ENCODE peak calls at places on chromosomes 11 and 22, in ten cellular contexts. S, T, N, L, W, X, Y, D, P and F are unnamed samples.

GRCh38 chr11:131674051-131674755 is 303.8 kb downstream of the NTM start:
- DNase-seq in T (peak; percentile 93), S (peak; percentile 79), P (peak; percentile 64), D (no peak), W (peak; percentile 50), L (peak; percentile 75), Y (peak; percentile 86), N (peak; percentile 71), X (peak; percentile 21), F (peak; percentile 95)

GRCh38 chr11:66275396-66275795 is 2.6 kb upstream of the CNIH2 start:
- DNase-seq in W (no peak), D (no peak), Y (no peak), P (no peak), L (no peak), N (no peak), T (no peak), S (no peak), X (no peak), F (no peak)

GRCh38 chr11:2810401-2811205 is 75.0 kb downstream of the CDKN1C start:
- DNase-seq in X (no peak), T (no peak), Y (no peak), W (no peak), D (no peak), P (no peak), N (no peak), L (no peak), S (no peak), F (peak; percentile 78)

GRCh38 chr11:73141309-73142127 is 600 bp downstream of the FCHSD2 start:
- DNase-seq in Y (peak; percentile 69), X (peak; percentile 47), S (peak; percentile 62), L (peak; percentile 76), N (peak; percentile 90), W (no peak), T (peak; percentile 76), D (no peak), P (peak; percentile 78), F (peak; percentile 93)

GRCh38 chr11:2880646-2881045 is 4.9 kb downstream of the CDKN1C start:
- DNase-seq in L (no peak), X (no peak), P (no peak), D (no peak), T (no peak), Y (no peak), S (no peak), N (no peak), W (no peak), F (no peak)

GRCh38 chr11:130999992-131000770 is 83.9 kb upstream of the SNX19 start:
- DNase-seq in T (peak; percentile 96), S (peak; percentile 99), P (no peak), X (peak; percentile 75), Y (peak; percentile 98), D (peak; percentile 52), W (no peak), N (no peak), L (peak; percentile 97), F (peak; percentile 51)

GRCh38 chr11:115535781-115536180 is 31.6 kb upstream of the CADM1 start:
- DNase-seq in X (no peak), N (no peak), P (no peak), T (no peak), D (no peak), L (no peak), W (no peak), Y (no peak), S (no peak), F (no peak)

GRCh38 chr11:109680127-109680526 is 258.1 kb downstream of the C11orf87 start:
- DNase-seq in X (no peak), Y (peak; percentile 18), T (peak; percentile 38), D (no peak), S (peak; percentile 19), P (no peak), W (no peak), N (no peak), L (no peak), F (peak; percentile 1)

GRCh38 chr22:49371325-49372110 is 456.2 kb downstream of the BRD1 start:
- DNase-seq in D (no peak), N (no peak), L (no peak), T (no peak), S (no peak), X (no peak), Y (no peak), W (no peak), P (no peak), F (no peak)

GRCh38 chr22:49623176-49623575 is 204.5 kb downstream of the BRD1 start:
- DNase-seq in W (no peak), N (no peak), L (no peak), S (no peak), X (no peak), Y (no peak), P (no peak), D (no peak), T (no peak), F (no peak)

GRCh38 chr11:83292709-83293435 is 6.7 kb upstream of the CCDC90B start:
- DNase-seq in T (peak; percentile 93), P (peak; percentile 58), Y (peak; percentile 73), D (peak; percentile 13), S (peak; percentile 84), L (peak; percentile 76), X (peak; percentile 57), N (peak; percentile 85), W (peak; percentile 31), F (peak; percentile 60)

GRCh38 chr11:69540118-69541000 is 58.9 kb downstream of the LINC01488 start:
- DNase-seq in T (no peak), N (peak; percentile 23), S (peak; percentile 16), P (no peak), D (no peak), W (no peak), X (peak; percentile 26), L (no peak), Y (no peak), F (peak; percentile 91)

GRCh38 chr11:117827521-117828511 is 3.3 kb upstream of the FXYD2 start:
- DNase-seq in L (no peak), T (no peak), S (no peak), X (no peak), W (no peak), P (no peak), Y (no peak), D (no peak), N (no peak), F (peak; percentile 52)

DNA sequence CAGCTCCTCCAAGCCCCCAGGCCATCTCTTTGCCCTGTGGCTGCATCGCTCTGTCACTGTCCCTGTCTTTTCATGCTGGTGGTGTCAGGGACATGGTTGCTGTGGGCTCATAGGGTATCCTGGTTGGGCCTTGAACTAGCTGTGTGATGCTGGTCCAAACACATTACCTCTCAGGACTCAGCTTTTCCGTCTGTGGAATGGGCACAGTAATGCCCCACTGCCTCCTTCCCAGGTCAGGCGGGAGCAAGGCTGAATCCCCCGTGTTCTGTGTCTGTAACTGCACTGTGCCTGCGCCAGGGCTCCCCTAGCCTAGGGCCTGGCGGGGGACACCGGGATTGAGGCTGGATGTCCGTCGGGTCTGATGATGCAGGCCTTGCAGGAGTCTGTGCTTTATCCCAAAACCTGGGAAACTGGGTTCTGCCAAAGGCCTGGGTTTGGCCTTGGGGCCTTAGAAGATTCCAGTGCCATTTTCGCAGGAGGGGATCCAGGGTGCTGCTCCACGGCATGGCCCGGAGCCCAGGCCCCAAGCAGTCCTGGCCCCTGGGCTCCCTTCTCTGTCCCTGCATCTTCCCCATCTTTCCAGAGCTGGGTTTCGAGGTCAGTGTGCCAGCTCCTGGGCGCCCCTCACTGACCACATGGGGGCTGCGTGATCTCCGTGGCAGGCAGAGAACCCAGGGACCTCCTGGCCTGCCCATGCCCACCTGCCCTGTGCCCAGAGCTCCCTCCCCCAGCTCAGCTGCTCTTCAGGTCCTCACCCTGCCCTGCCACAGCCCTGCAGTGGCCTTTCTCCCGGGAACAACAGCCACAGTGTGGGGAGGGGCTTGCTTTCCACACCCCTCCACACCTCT is 32.7 kb upstream of the CELSR1 start:
- DNase-seq in N (peak; percentile 1), X (no peak), W (no peak), D (no peak), T (no peak), S (no peak), L (no peak), Y (no peak), P (no peak), F (peak; percentile 79)
- H3K36me3 ChIP-seq in N (no peaks in the 10 kb centered on the region), X (no peaks in the 10 kb centered on the region), W (no peaks in the 10 kb centered on the region), D (no peaks in the 10 kb centered on the region), T (no peaks in the 10 kb centered on the region), S (no peaks in the 10 kb centered on the region), L (no peaks in the 10 kb centered on the region), Y (no peaks in the 10 kb centered on the region), P (no peaks in the 10 kb centered on the region), F (no peaks in the 10 kb centered on the region)

GRCh38 chr22:17368727-17369552 is at the start of gene CECR2:
- DNase-seq in L (peak; percentile 61), X (no peak), Y (no peak), D (no peak), P (peak; percentile 90), N (peak; percentile 95), T (no peak), W (peak; percentile 60), S (no peak), F (no peak)
- H3K4me3 ChIP-seq in L (peak within 1 kb of the TSS; percentile 79), X (peak within 1 kb of the TSS; percentile 23), Y (no peak within 1 kb of the TSS), D (no peak within 1 kb of the TSS), P (peak within 1 kb of the TSS; percentile 100), N (peak within 1 kb of the TSS; percentile 100), T (no peak within 1 kb of the TSS), W (peak within 1 kb of the TSS; percentile 82), S (no peak within 1 kb of the TSS), F (no peak within 1 kb of the TSS)

DNA sequence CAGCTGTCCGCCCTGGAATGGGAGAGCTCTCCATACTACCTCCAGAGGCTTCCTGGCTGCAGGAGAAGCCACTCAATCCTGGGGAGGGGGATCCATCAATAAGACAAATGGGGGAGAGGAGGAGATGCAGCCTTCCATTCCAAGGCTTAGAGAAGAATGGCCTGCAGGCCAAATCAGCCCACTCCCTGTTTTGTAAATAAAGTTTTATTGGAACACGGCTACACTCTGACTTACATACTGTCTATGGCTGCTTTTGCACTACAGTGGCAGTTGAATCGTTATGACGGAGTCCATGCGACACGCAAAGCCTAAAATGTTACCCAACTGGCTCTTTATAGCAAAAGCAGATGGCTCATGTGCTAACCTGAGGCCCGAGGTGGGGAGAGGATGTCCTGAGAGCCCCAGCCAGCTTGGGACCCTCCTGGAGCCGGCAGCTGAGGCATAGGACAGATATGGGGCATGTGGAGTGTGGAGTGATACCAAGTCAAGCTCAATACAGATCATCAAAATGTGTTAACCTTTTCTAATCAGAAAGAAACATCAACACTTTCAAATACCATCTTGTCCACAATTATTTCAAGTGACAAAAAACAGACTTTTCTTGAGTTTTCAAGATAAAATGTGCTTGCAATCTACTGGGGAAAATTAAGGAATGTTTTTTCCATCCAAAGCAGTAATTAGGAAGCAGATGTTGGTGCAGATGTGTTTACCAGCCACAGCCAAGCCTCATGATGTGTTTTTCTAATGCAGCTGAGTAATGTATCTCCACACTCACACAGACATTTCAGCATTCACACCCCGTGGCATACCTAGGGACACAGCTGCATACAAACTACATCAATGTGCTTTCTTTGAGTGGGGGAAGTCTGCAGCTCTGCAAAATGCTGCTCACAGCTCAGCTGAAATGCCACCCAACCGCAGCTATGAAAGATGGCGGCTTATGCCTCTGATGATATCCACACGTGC is 181.6 kb downstream of the SHANK2 start:
- DNase-seq in T (no peak), N (no peak), S (no peak), X (no peak), D (no peak), P (no peak), L (no peak), W (no peak), Y (no peak), F (no peak)
- H3K4me2 ChIP-seq in T (no peak overlapping the region), N (no peak overlapping the region), S (no peak overlapping the region), X (no peak overlapping the region), D (no peak overlapping the region), P (no peak overlapping the region), L (no peak overlapping the region), W (no peak overlapping the region), Y (no peak overlapping the region), F (no peak overlapping the region)

DNA sequence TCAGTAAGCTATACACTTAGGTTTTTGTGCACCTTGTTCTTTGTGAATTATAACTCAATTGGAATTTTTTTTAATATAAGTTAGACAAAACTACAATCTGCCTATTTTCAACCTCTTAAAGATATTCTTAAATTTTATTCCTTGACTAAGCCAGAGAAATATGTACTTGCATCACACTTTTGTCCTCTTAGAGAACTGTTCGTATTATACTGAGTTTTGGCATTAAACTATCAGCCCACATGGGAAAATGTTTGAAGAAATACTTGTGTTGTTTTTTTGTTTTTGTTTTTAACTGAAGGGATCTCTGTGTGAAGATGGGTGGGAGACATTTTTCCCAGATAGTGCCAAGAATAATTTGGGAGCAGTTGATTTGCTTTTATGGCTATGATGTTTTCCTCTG is 25.3 kb downstream of the CEP295 start:
- DNase-seq in N (no peak), Y (peak; percentile 58), L (peak; percentile 1), X (no peak), W (no peak), P (no peak), S (no peak), D (no peak), T (peak; percentile 73), F (peak; percentile 60)
- H3K36me3 ChIP-seq in N (peaks cover 28% of the 10 kb centered on the region), Y (peaks cover 18% of the 10 kb centered on the region), L (peaks cover 3% of the 10 kb centered on the region), X (peaks cover 67% of the 10 kb centered on the region), W (peaks cover 61% of the 10 kb centered on the region), P (peaks cover 95% of the 10 kb centered on the region), S (peaks cover 68% of the 10 kb centered on the region), D (peaks cover 17% of the 10 kb centered on the region), T (peaks cover 48% of the 10 kb centered on the region), F (peaks cover 60% of the 10 kb centered on the region)